ENCODE peak calls at places on chromosomes 16 and 17, in nine cellular contexts. I is neuronal stem cell; V is tibial nerve; W is Peyer's patch; A is CD8-positive, alpha-beta T cell; Z is heart right ventricle; O is H1; X is ovary; D is brain microvascular endothelial cell. B is an unnamed sample. For H3K36me3, the result is how much of the 10 kb centered on the place peaks cover.

GRCh38 chr16:78002915-78003538 is 19.3 kb upstream of the CLEC3A start:
- DNase-seq in A (peak), O (peak), Z (peak), X (peak), I (peak), W (peak), D (peak), V (peak), B (peak)

GRCh38 chr16:87550510-87550961 is 51.8 kb upstream of the JPH3 start:
- DNase-seq in X (peak), I (peak), W (peak), O (peak), D (no peak), Z (no peak), V (no peak), A (peak), B (no peak)

GRCh38 chr17:71349908-71350600 is 770.8 kb upstream of the SOX9 start:
- DNase-seq in V (no peak), D (peak), I (no peak), A (no peak), W (no peak), X (no peak), O (no peak), Z (no peak), B (no peak)

GRCh38 chr16:23433261-23433920 is 19.6 kb downstream of the COG7 start:
- DNase-seq in D (no peak), A (no peak), W (no peak), I (no peak), O (no peak), X (no peak), Z (no peak), V (no peak), B (no peak)

GRCh38 chr17:40602445-40603443 is 37.5 kb upstream of the CCR7 start:
- DNase-seq in I (no peak), W (no peak), A (peak), O (no peak), Z (no peak), D (no peak), X (no peak), V (no peak), B (no peak)

GRCh38 chr17:75406222-75406615 is 741 bp upstream of the GRB2 start:
- DNase-seq in V (no peak), Z (no peak), X (no peak), W (peak), I (no peak), A (no peak), D (no peak), O (no peak), B (no peak)

GRCh38 chr17:68599091-68599872 is 1.9 kb downstream of the FAM20A start:
- DNase-seq in W (no peak), X (peak), A (no peak), O (no peak), I (no peak), Z (no peak), D (no peak), V (peak), B (no peak)

GRCh38 chr17:17877548-17878358 is 41.0 kb upstream of the SREBF1 start:
- DNase-seq in I (peak), V (peak), D (peak), O (no peak), X (peak), Z (peak), A (no peak), W (peak), B (peak)

GRCh38 chr16:78441298-78441697 is 341.8 kb downstream of the WWOX start:
- DNase-seq in O (peak), W (no peak), I (no peak), Z (no peak), A (no peak), X (no peak), V (no peak), D (no peak), B (no peak)

GRCh38 chr17:1535737-1536136 is 19.3 kb upstream of the INPP5K start:
- DNase-seq in D (no peak), O (no peak), A (no peak), X (no peak), Z (no peak), V (no peak), W (no peak), I (no peak), B (no peak)

GRCh38 chr17:1542316-1542715 is 20.3 kb downstream of the PITPNA start:
- DNase-seq in D (no peak), A (no peak), O (no peak), Z (no peak), I (no peak), W (no peak), X (no peak), V (no peak), B (no peak)

GRCh38 chr17:1545618-1546017 is 17.0 kb downstream of the PITPNA start:
- DNase-seq in A (no peak), I (no peak), Z (no peak), W (peak), D (no peak), X (no peak), O (no peak), V (no peak), B (no peak)

GRCh38 chr17:1541367-1541904 is 21.2 kb downstream of the PITPNA start:
- DNase-seq in O (no peak), A (no peak), Z (no peak), V (no peak), W (no peak), X (no peak), D (no peak), I (no peak), B (no peak)

DNA sequence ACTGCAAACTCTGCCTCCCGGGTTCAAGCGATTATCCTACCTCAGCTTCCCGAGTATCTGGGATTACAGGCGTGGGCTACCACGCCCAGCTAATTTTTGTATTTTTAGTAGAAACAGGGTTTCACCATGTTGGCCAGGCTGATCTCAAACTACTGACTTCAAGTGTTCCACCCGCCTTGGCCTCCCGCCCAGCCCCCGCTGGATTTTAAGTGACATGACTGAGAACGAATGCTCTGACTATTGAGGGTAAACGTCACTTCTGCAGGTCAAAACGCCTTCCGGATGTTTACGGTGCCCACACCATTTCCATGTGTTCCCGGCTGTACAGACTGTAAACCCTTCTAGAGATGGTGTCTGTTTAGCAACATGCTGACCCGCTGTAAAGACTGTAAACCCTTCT is 22.8 kb downstream of the PITPNA start:
- DNase-seq in A (no peak), I (no peak), D (no peak), Z (no peak), V (no peak), X (no peak), O (no peak), W (no peak), B (no peak)
- H3K36me3 ChIP-seq in A (under half), I (half or more), D (under half), Z (half or more), V (under half), X (under half), O (under half), W (half or more), B (under half)

GRCh38 chr16:84183911-84184310 is 2.9 kb downstream of the TAF1C start:
- DNase-seq in X (no peak), Z (no peak), W (no peak), V (no peak), A (no peak), O (no peak), D (no peak), I (no peak), B (no peak)
- H3K36me3 ChIP-seq in X (under half), Z (half or more), W (half or more), V (under half), A (under half), O (under half), D (under half), I (half or more), B (under half)

GRCh38 chr16:27460213-27460612 is 58.2 kb downstream of the IL21R start:
- DNase-seq in X (no peak), Z (no peak), O (no peak), V (no peak), A (no peak), I (no peak), W (no peak), D (no peak), B (no peak)

GRCh38 chr16:27460663-27461482 is 58.9 kb downstream of the IL21R start:
- DNase-seq in D (no peak), V (no peak), A (no peak), O (no peak), I (no peak), W (no peak), Z (no peak), X (no peak), B (no peak)

GRCh38 chr16:27462846-27463682 is 61.1 kb downstream of the IL21R start:
- DNase-seq in Z (no peak), A (no peak), V (no peak), O (no peak), X (no peak), I (no peak), D (no peak), W (no peak), B (no peak)

GRCh38 chr16:27462200-27462845 is 60.3 kb downstream of the IL21R start:
- DNase-seq in D (no peak), A (no peak), V (no peak), W (no peak), I (no peak), O (no peak), Z (no peak), X (no peak), B (no peak)

GRCh38 chr16:27461483-27462171 is 59.7 kb downstream of the IL21R start:
- DNase-seq in D (no peak), A (no peak), V (no peak), I (no peak), O (no peak), W (no peak), Z (no peak), X (no peak), B (no peak)
- H3K36me3 ChIP-seq in D (half or more), A (under half), V (under half), I (half or more), O (under half), W (half or more), Z (half or more), X (under half), B (half or more)

GRCh38 chr17:28912938-28913333 is 10.1 kb upstream of the DHRS13 start:
- DNase-seq in V (no peak), O (no peak), D (no peak), X (no peak), W (no peak), A (no peak), Z (no peak), I (no peak), B (no peak)

GRCh38 chr17:28908640-28909098 is 5.8 kb upstream of the DHRS13 start:
- DNase-seq in O (no peak), V (peak), X (peak), D (peak), I (no peak), Z (peak), A (no peak), W (peak), B (peak)

GRCh38 chr17:28911411-28912045 is 8.6 kb upstream of the DHRS13 start:
- DNase-seq in V (no peak), Z (no peak), D (no peak), X (no peak), W (no peak), O (no peak), I (no peak), A (no peak), B (no peak)

GRCh38 chr17:28910534-28910933 is 7.7 kb upstream of the DHRS13 start:
- DNase-seq in W (no peak), A (no peak), D (no peak), O (no peak), V (no peak), I (no peak), Z (no peak), X (no peak), B (no peak)

GRCh38 chr17:28912281-28912937 is 9.5 kb upstream of the DHRS13 start:
- DNase-seq in O (peak), W (no peak), D (no peak), Z (no peak), V (no peak), A (no peak), I (no peak), X (no peak), B (no peak)
- H3K36me3 ChIP-seq in O (half or more), W (half or more), D (half or more), Z (half or more), V (half or more), A (half or more), I (half or more), X (under half), B (half or more)

DNA sequence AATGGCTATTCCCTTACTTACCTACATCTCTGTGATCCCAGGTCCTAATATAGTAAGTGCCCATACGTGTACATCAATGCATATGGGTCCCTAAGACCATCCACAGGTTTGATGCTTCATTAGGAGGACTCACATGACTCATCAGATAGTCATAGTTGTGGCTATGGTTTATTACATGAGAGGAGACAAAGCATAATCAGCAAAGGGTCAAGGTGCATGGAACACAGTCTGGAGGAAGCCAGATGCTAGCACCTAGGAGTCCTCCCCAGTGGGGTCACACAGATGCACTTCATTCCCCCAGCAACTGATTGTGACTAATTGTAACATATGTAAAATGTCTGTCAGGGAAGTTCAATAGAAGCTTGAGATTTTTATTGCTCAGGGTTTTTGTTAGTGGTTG is 42.8 kb downstream of the PHKB start:
- DNase-seq in Z (no peak), I (no peak), D (peak), W (peak), O (no peak), A (no peak), V (no peak), X (no peak), B (no peak)
- H3K36me3 ChIP-seq in Z (half or more), I (half or more), D (under half), W (under half), O (under half), A (under half), V (under half), X (under half), B (under half)

GRCh38 chr16:48539485-48540221 is 70.3 kb downstream of the N4BP1 start:
- DNase-seq in I (no peak), W (peak), V (no peak), X (no peak), Z (no peak), A (no peak), O (peak), D (no peak), B (no peak)

GRCh38 chr16:48541108-48541786 is 68.7 kb downstream of the N4BP1 start:
- DNase-seq in W (peak), O (peak), Z (no peak), A (no peak), V (no peak), X (no peak), D (no peak), I (no peak), B (no peak)

GRCh38 chr16:48540222-48540900 is 69.6 kb downstream of the N4BP1 start:
- DNase-seq in I (no peak), V (no peak), A (no peak), W (peak), O (peak), D (no peak), Z (no peak), X (no peak), B (no peak)

GRCh38 chr16:48542966-48543365 is 67.0 kb downstream of the N4BP1 start:
- DNase-seq in X (no peak), O (no peak), I (no peak), W (peak), A (no peak), D (no peak), Z (no peak), V (no peak), B (no peak)

GRCh38 chr16:48542020-48542473 is 67.9 kb downstream of the N4BP1 start:
- DNase-seq in D (peak), A (no peak), V (peak), Z (peak), X (peak), I (no peak), O (no peak), W (peak), B (peak)
- H3K36me3 ChIP-seq in D (under half), A (under half), V (under half), Z (half or more), X (under half), I (half or more), O (under half), W (under half), B (under half)

GRCh38 chr17:63827002-63827800 is at the start of the genes FTSJ3 and PSMC5:
- DNase-seq in D (peak), A (peak), W (peak), Z (peak), O (peak), V (peak), X (peak), I (peak), B (peak)
- H3K36me3 ChIP-seq in D (half or more), A (half or more), W (half or more), Z (half or more), O (half or more), V (half or more), X (under half), I (half or more), B (half or more)

GRCh38 chr16:15597135-15597534 is 45.8 kb downstream of the MARF1 start:
- DNase-seq in W (no peak), D (no peak), I (no peak), Z (no peak), O (no peak), A (no peak), V (no peak), X (no peak), B (no peak)

GRCh38 chr16:15599303-15600070 is 43.5 kb downstream of the MARF1 start:
- DNase-seq in I (no peak), V (no peak), D (no peak), X (no peak), W (no peak), Z (no peak), O (no peak), A (no peak), B (no peak)

GRCh38 chr16:15601212-15601879 is 41.6 kb downstream of the MARF1 start:
- DNase-seq in Z (no peak), A (no peak), W (no peak), I (no peak), O (peak), V (no peak), X (no peak), D (no peak), B (no peak)

GRCh38 chr16:15597822-15598647 is 44.9 kb downstream of the MARF1 start:
- DNase-seq in Z (no peak), W (no peak), I (no peak), O (no peak), V (no peak), D (no peak), X (no peak), A (no peak), B (no peak)

GRCh38 chr16:15598648-15599190 is 44.2 kb downstream of the MARF1 start:
- DNase-seq in V (no peak), D (no peak), O (no peak), W (no peak), Z (no peak), I (no peak), X (no peak), A (no peak), B (no peak)
- H3K36me3 ChIP-seq in V (under half), D (under half), O (under half), W (half or more), Z (half or more), I (half or more), X (under half), A (half or more), B (half or more)

DNA sequence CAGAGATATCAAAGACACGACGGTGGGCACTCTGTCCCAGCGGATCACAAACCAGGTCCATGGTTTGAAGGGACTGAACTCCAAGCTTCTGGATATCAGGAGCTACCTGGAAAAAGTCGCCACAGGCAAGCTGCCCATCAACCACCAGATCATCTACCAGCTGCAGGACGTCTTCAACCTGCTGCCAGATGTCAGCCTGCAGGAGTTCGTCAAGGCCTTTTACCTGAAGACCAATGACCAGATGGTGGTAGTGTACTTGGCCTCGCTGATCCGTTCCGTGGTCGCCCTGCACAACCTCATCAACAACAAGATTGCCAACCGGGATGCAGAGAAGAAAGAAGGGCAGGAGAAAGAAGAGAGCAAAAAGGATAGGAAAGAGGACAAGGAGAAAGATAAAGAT is 8.7 kb downstream of the PSMD7 start:
- DNase-seq in O (no peak), I (no peak), V (no peak), D (no peak), A (no peak), W (no peak), X (no peak), Z (no peak), B (no peak)
- H3K36me3 ChIP-seq in O (under half), I (half or more), V (under half), D (half or more), A (half or more), W (half or more), X (under half), Z (half or more), B (half or more)

GRCh38 chr16:3548445-3548844 is 28.8 kb downstream of the NLRC3 start:
- DNase-seq in V (no peak), O (no peak), D (no peak), X (no peak), I (no peak), Z (no peak), W (peak), A (no peak), B (no peak)
- H3K36me3 ChIP-seq in V (under half), O (under half), D (under half), X (under half), I (under half), Z (under half), W (under half), A (half or more), B (under half)